ENCODE peak calls at places on chromosomes 6 and 20, in ten cellular contexts. One of them, this sample, is unnamed.

GRCh38 chr20:17491488-17491887 is 39.7 kb downstream of the BFSP1 start:
- DNase-seq in stimulated activated CD4-positive, alpha-beta T cell treated with anti-CD3 and anti-CD28 coated beads, Interleukin-4, amount 100 ng/mL, for 4 hours: no peak
- DNase-seq in effector CD4-positive, alpha-beta T cell: no peak
- DNase-seq in NCI-H2081: no peak
- DNase-seq in stimulated activated effector memory CD8-positive, alpha-beta T cell treated with anti-CD3 and anti-CD28 coated beads, Interleukin-12 subunit alpha, Interleukin-12 subunit beta, amount 100 ng/mL, for 72 hours: no peak
- DNase-seq in C1 segment of cervical spinal cord: no peak
- DNase-seq in hypothalamus: no peak
- DNase-seq in HEK293T: no peak
- DNase-seq in A549: no peak
- DNase-seq in Right ventricle myocardium superior: no peak
- DNase-seq in this sample: no peak

GRCh38 chr6:3535716-3536435 is 79.0 kb upstream of the SLC22A23 start:
- DNase-seq in stimulated activated CD4-positive, alpha-beta T cell treated with anti-CD3 and anti-CD28 coated beads, Interleukin-4, amount 100 ng/mL, for 4 hours: no peak
- DNase-seq in effector CD4-positive, alpha-beta T cell: no peak
- DNase-seq in NCI-H2081: no peak
- DNase-seq in stimulated activated effector memory CD8-positive, alpha-beta T cell treated with anti-CD3 and anti-CD28 coated beads, Interleukin-12 subunit alpha, Interleukin-12 subunit beta, amount 100 ng/mL, for 72 hours: no peak
- DNase-seq in C1 segment of cervical spinal cord: no peak
- DNase-seq in hypothalamus: no peak
- DNase-seq in HEK293T: no peak
- DNase-seq in A549: no peak
- DNase-seq in Right ventricle myocardium superior: no peak
- DNase-seq in this sample: no peak

GRCh38 chr20:25295386-25296093 is 47.7 kb downstream of the PYGB start:
- DNase-seq in stimulated activated CD4-positive, alpha-beta T cell treated with anti-CD3 and anti-CD28 coated beads, Interleukin-4, amount 100 ng/mL, for 4 hours: no peak
- DNase-seq in effector CD4-positive, alpha-beta T cell: no peak
- DNase-seq in NCI-H2081: no peak
- DNase-seq in stimulated activated effector memory CD8-positive, alpha-beta T cell treated with anti-CD3 and anti-CD28 coated beads, Interleukin-12 subunit alpha, Interleukin-12 subunit beta, amount 100 ng/mL, for 72 hours: no peak
- DNase-seq in C1 segment of cervical spinal cord: no peak
- DNase-seq in hypothalamus: peak
- DNase-seq in HEK293T: no peak
- DNase-seq in A549: no peak
- DNase-seq in Right ventricle myocardium superior: peak
- DNase-seq in this sample: no peak

GRCh38 chr6:340991-341827 is 48.9 kb downstream of the DUSP22 start:
- DNase-seq in stimulated activated CD4-positive, alpha-beta T cell treated with anti-CD3 and anti-CD28 coated beads, Interleukin-4, amount 100 ng/mL, for 4 hours: no peak
- DNase-seq in effector CD4-positive, alpha-beta T cell: no peak
- DNase-seq in NCI-H2081: no peak
- DNase-seq in stimulated activated effector memory CD8-positive, alpha-beta T cell treated with anti-CD3 and anti-CD28 coated beads, Interleukin-12 subunit alpha, Interleukin-12 subunit beta, amount 100 ng/mL, for 72 hours: no peak
- DNase-seq in C1 segment of cervical spinal cord: no peak
- DNase-seq in hypothalamus: no peak
- DNase-seq in HEK293T: no peak
- DNase-seq in A549: no peak
- DNase-seq in Right ventricle myocardium superior: no peak
- DNase-seq in this sample: no peak

GRCh38 chr20:57076202-57076651 is 190.2 kb downstream of the BMP7 start:
- DNase-seq in stimulated activated CD4-positive, alpha-beta T cell treated with anti-CD3 and anti-CD28 coated beads, Interleukin-4, amount 100 ng/mL, for 4 hours: no peak
- DNase-seq in effector CD4-positive, alpha-beta T cell: no peak
- DNase-seq in NCI-H2081: no peak
- DNase-seq in stimulated activated effector memory CD8-positive, alpha-beta T cell treated with anti-CD3 and anti-CD28 coated beads, Interleukin-12 subunit alpha, Interleukin-12 subunit beta, amount 100 ng/mL, for 72 hours: no peak
- DNase-seq in C1 segment of cervical spinal cord: no peak
- DNase-seq in hypothalamus: no peak
- DNase-seq in HEK293T: no peak
- DNase-seq in A549: no peak
- DNase-seq in Right ventricle myocardium superior: no peak
- DNase-seq in this sample: no peak

GRCh38 chr6:151081658-151082057 is 158.1 kb upstream of the AKAP12 start:
- DNase-seq in stimulated activated CD4-positive, alpha-beta T cell treated with anti-CD3 and anti-CD28 coated beads, Interleukin-4, amount 100 ng/mL, for 4 hours: no peak
- DNase-seq in effector CD4-positive, alpha-beta T cell: no peak
- DNase-seq in NCI-H2081: no peak
- DNase-seq in stimulated activated effector memory CD8-positive, alpha-beta T cell treated with anti-CD3 and anti-CD28 coated beads, Interleukin-12 subunit alpha, Interleukin-12 subunit beta, amount 100 ng/mL, for 72 hours: no peak
- DNase-seq in C1 segment of cervical spinal cord: no peak
- DNase-seq in hypothalamus: no peak
- DNase-seq in HEK293T: no peak
- DNase-seq in A549: no peak
- DNase-seq in Right ventricle myocardium superior: no peak
- DNase-seq in this sample: no peak

GRCh38 chr20:56625837-56626236 is 3.3 kb upstream of the TFAP2C start:
- DNase-seq in stimulated activated CD4-positive, alpha-beta T cell treated with anti-CD3 and anti-CD28 coated beads, Interleukin-4, amount 100 ng/mL, for 4 hours: no peak
- DNase-seq in effector CD4-positive, alpha-beta T cell: no peak
- DNase-seq in NCI-H2081: no peak
- DNase-seq in stimulated activated effector memory CD8-positive, alpha-beta T cell treated with anti-CD3 and anti-CD28 coated beads, Interleukin-12 subunit alpha, Interleukin-12 subunit beta, amount 100 ng/mL, for 72 hours: no peak
- DNase-seq in C1 segment of cervical spinal cord: no peak
- DNase-seq in hypothalamus: no peak
- DNase-seq in HEK293T: no peak
- DNase-seq in A549: no peak
- DNase-seq in Right ventricle myocardium superior: no peak
- DNase-seq in this sample: no peak

GRCh38 chr6:89411269-89412070 is 603 bp downstream of the RRAGD start:
- DNase-seq in stimulated activated CD4-positive, alpha-beta T cell treated with anti-CD3 and anti-CD28 coated beads, Interleukin-4, amount 100 ng/mL, for 4 hours: peak
- DNase-seq in effector CD4-positive, alpha-beta T cell: no peak
- DNase-seq in NCI-H2081: peak
- DNase-seq in stimulated activated effector memory CD8-positive, alpha-beta T cell treated with anti-CD3 and anti-CD28 coated beads, Interleukin-12 subunit alpha, Interleukin-12 subunit beta, amount 100 ng/mL, for 72 hours: peak
- DNase-seq in C1 segment of cervical spinal cord: peak
- DNase-seq in hypothalamus: peak
- DNase-seq in HEK293T: peak
- DNase-seq in A549: no peak
- DNase-seq in Right ventricle myocardium superior: peak
- DNase-seq in this sample: no peak

GRCh38 chr20:63084563-63084927 is 77.8 kb upstream of the BHLHE23 start:
- DNase-seq in stimulated activated CD4-positive, alpha-beta T cell treated with anti-CD3 and anti-CD28 coated beads, Interleukin-4, amount 100 ng/mL, for 4 hours: no peak
- DNase-seq in effector CD4-positive, alpha-beta T cell: no peak
- DNase-seq in NCI-H2081: no peak
- DNase-seq in stimulated activated effector memory CD8-positive, alpha-beta T cell treated with anti-CD3 and anti-CD28 coated beads, Interleukin-12 subunit alpha, Interleukin-12 subunit beta, amount 100 ng/mL, for 72 hours: no peak
- DNase-seq in C1 segment of cervical spinal cord: no peak
- DNase-seq in hypothalamus: no peak
- DNase-seq in HEK293T: no peak
- DNase-seq in A549: no peak
- DNase-seq in Right ventricle myocardium superior: peak
- DNase-seq in this sample: no peak

GRCh38 chr20:8812818-8813217 is 256.1 kb upstream of the PLCB4 start:
- DNase-seq in stimulated activated CD4-positive, alpha-beta T cell treated with anti-CD3 and anti-CD28 coated beads, Interleukin-4, amount 100 ng/mL, for 4 hours: no peak
- DNase-seq in effector CD4-positive, alpha-beta T cell: no peak
- DNase-seq in NCI-H2081: peak
- DNase-seq in stimulated activated effector memory CD8-positive, alpha-beta T cell treated with anti-CD3 and anti-CD28 coated beads, Interleukin-12 subunit alpha, Interleukin-12 subunit beta, amount 100 ng/mL, for 72 hours: no peak
- DNase-seq in C1 segment of cervical spinal cord: peak
- DNase-seq in hypothalamus: peak
- DNase-seq in HEK293T: no peak
- DNase-seq in A549: no peak
- DNase-seq in Right ventricle myocardium superior: peak
- DNase-seq in this sample: no peak